ENCODE peak calls at places on chromosomes 13 and 19, in six cellular contexts. U is lower lobe of right lung, L is tibial nerve, M is dermis blood vessel endothelial cell, O is progenitor cell of endocrine pancreas, F is HFF-Myc. E is an unnamed sample.

GRCh38 chr13:95155504-95155903 is 145.7 kb downstream of the ABCC4 start:
- DNase-seq in U (no peak), L (no peak), M (no peak), O (no peak), F (no peak), E (no peak)

GRCh38 chr13:112648101-112648500 is 41.7 kb upstream of the ATP11A start:
- DNase-seq in U (peak; percentile 20), L (no peak), M (no peak), O (no peak), F (no peak), E (no peak)

GRCh38 chr13:74778946-74779345 is 644.7 kb upstream of the KLF12 start:
- DNase-seq in U (no peak), L (no peak), M (no peak), O (no peak), F (no peak), E (no peak)

GRCh38 chr13:43232144-43232840 is 208.9 kb downstream of the DNAJC15 start:
- DNase-seq in U (no peak), L (no peak), M (no peak), O (no peak), F (no peak), E (no peak)

GRCh38 chr13:31965361-31966066 is 66.1 kb upstream of the FRY start:
- DNase-seq in U (no peak), L (no peak), M (peak; percentile 45), O (no peak), F (no peak), E (no peak)

GRCh38 chr13:21075303-21076264 is 14.2 kb upstream of the LATS2 start:
- DNase-seq in U (peak; percentile 66), L (peak; percentile 28), M (peak; percentile 63), O (peak; percentile 34), F (no peak), E (peak; percentile 74)

GRCh38 chr19:15264061-15264932 is 32.0 kb upstream of the EPHX3 start:
- DNase-seq in U (peak; percentile 80), L (peak; percentile 76), M (peak; percentile 81), O (peak; percentile 71), F (no peak), E (peak; percentile 88)

GRCh38 chr13:84443463-84443862 is 561.2 kb upstream of the SLITRK1 start:
- DNase-seq in U (no peak), L (no peak), M (no peak), O (no peak), F (no peak), E (no peak)

GRCh38 chr13:41315466-41316047 is 4.5 kb downstream of the NAA16 start:
- DNase-seq in U (no peak), L (no peak), M (no peak), O (no peak), F (no peak), E (no peak)

GRCh38 chr13:79225487-79226232 is 180.4 kb downstream of the RBM26 start:
- DNase-seq in U (no peak), L (no peak), M (no peak), O (no peak), F (no peak), E (no peak)

E was measured in Right ventricle myocardium superior.